ENCODE peak calls at places on chromosome 3, in six cellular contexts. Y is GM12891, O is esophagus muscularis mucosa, P is transverse colon, A is HCT116, F is breast epithelium. L is an unnamed sample.

GRCh38 chr3:50983887-50984286 is 309.2 kb downstream of the DOCK3 start:
- DNase-seq in P (no peak), F (no peak), A (no peak), O (no peak), Y (no peak), L (no peak)

GRCh38 chr3:105414841-105415240 is 48.1 kb downstream of the ALCAM start:
- DNase-seq in O (no peak), Y (no peak), P (no peak), A (no peak), F (no peak), L (no peak)

GRCh38 chr3:81581966-81582599 is 179.4 kb downstream of the GBE1 start:
- DNase-seq in Y (no peak), P (peak; percentile 28), O (no peak), A (peak; percentile 15), F (no peak), L (no peak)

GRCh38 chr3:180594631-180595348 is 7.2 kb upstream of the TTC14 start:
- DNase-seq in A (peak; percentile 22), F (no peak), O (no peak), P (no peak), Y (no peak), L (no peak)

GRCh38 chr3:190728574-190729246 is 133.8 kb downstream of the GMNC start:
- DNase-seq in Y (no peak), O (no peak), F (no peak), P (no peak), A (no peak), L (no peak)

GRCh38 chr3:62169871-62170660 is 203.3 kb downstream of the FEZF2 start:
- DNase-seq in F (no peak), A (no peak), P (no peak), Y (no peak), O (no peak), L (no peak)

GRCh38 chr3:16070707-16071106 is 103.8 kb upstream of the GALNT15 start:
- DNase-seq in F (no peak), A (no peak), P (no peak), Y (no peak), O (no peak), L (no peak)

GRCh38 chr3:32106929-32107362 is 526 bp downstream of the GPD1L start:
- DNase-seq in F (no peak), Y (peak; percentile 12), A (no peak), P (peak; percentile 84), O (no peak), L (no peak)

GRCh38 chr3:102714567-102714966 is 279.8 kb downstream of the ZPLD1 start:
- DNase-seq in P (no peak), A (no peak), O (no peak), Y (no peak), F (no peak), L (no peak)

GRCh38 chr3:141331370-141332318 is 36.7 kb upstream of the ZBTB38 start:
- DNase-seq in Y (no peak), P (peak; percentile 35), O (no peak), A (peak; percentile 8), F (no peak), L (no peak)

GRCh38 chr3:77236118-77236517 is 196.2 kb downstream of the ROBO2 start:
- DNase-seq in A (no peak), Y (no peak), P (no peak), O (no peak), F (no peak), L (no peak)

GRCh38 chr3:191314109-191314728 is 15.0 kb upstream of the CCDC50 start:
- DNase-seq in F (no peak), Y (no peak), P (no peak), A (no peak), O (no peak), L (no peak)

GRCh38 chr3:129463736-129464135 is 23.7 kb downstream of the IFT122 start:
- DNase-seq in P (no peak), F (no peak), Y (no peak), O (no peak), A (no peak), L (no peak)

GRCh38 chr3:186097663-186098451 is 11.0 kb downstream of the ETV5 start:
- DNase-seq in A (peak; percentile 64), O (no peak), F (no peak), Y (no peak), P (peak; percentile 67), L (no peak)

GRCh38 chr3:46187876-46188275 is 20.2 kb downstream of the CCR1 start:
- DNase-seq in P (no peak), F (no peak), O (no peak), Y (peak; percentile 8), A (peak; percentile 7), L (peak; percentile 21)

GRCh38 chr3:176961916-176962315 is 235.4 kb downstream of the TBL1XR1 start:
- DNase-seq in O (no peak), Y (no peak), P (no peak), A (no peak), F (no peak), L (no peak)

GRCh38 chr3:43862470-43862869 is 171.7 kb downstream of the ABHD5 start:
- DNase-seq in P (no peak), O (peak; percentile 82), A (no peak), Y (no peak), F (no peak), L (no peak)

GRCh38 chr3:29463306-29463705 is 182.4 kb downstream of the RBMS3 start:
- DNase-seq in P (no peak), O (no peak), F (no peak), Y (no peak), A (no peak), L (no peak)

GRCh38 chr3:186421946-186422345 is 59.9 kb upstream of the DGKG start:
- DNase-seq in A (no peak), O (no peak), Y (no peak), F (no peak), P (no peak), L (no peak)

GRCh38 chr3:71194785-71195184 is 388.7 kb downstream of the FOXP1 start:
- DNase-seq in Y (no peak), P (no peak), F (no peak), A (no peak), O (no peak), L (no peak)

GRCh38 chr3:71197841-71198565 is 385.5 kb downstream of the FOXP1 start:
- DNase-seq in O (no peak), P (no peak), F (no peak), Y (no peak), A (no peak), L (no peak)

GRCh38 chr3:71191031-71191482 is 392.5 kb downstream of the FOXP1 start:
- DNase-seq in P (no peak), O (no peak), F (no peak), Y (no peak), A (no peak), L (no peak)

DNA sequence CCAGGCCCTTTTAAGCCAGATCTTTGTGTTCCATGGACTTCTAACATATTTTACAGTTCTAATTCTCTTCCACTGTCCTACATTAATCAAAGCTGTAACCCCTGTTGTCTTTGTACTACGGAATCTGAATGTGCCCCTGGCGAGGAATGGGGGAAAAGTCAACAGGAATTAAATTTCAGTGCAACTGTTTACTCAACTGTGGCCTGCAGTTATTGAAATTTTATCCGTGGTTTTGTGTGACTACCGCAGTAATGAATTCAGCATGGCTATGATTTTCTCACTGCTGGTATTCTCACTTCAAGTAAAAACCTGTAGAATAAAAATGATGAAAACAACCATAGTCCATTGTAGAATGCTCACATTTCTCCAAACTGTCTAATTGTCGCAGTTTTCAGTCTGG is 388.0 kb downstream of the FOXP1 start:
- DNase-seq in F (no peak), A (no peak), Y (no peak), P (no peak), O (no peak), L (no peak)
- TF ChIP-seq POLR2A in F (no peak), A (no peak), Y (no peak), P (no peak), O (no peak), L (no peak)

DNA sequence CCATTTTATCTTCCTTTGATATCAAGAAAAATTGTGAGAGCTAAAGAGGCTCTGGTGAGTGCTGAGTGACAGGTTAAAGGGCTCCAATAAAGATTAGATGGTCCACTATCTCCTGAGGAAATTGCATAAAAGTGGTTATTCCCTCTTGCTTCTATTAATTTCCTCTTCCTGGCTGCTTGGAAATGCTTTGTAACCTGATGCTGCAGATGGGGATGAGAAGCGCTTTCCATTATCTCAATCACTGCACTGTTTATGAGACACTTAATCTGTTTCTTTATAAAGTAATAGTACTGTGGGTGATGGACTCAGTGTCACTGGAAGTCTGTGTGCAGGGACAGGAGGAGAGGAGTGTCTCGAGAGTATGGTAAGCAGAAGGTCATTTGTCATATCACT is 305.3 kb downstream of the EPHB1 start:
- DNase-seq in A (no peak), O (no peak), P (no peak), F (no peak), Y (no peak), L (no peak)
- TF ChIP-seq POLR2AphosphoS5 in A (no peak), O (no peak), P (no peak), F (no peak), Y (no peak), L (no peak)

DNA sequence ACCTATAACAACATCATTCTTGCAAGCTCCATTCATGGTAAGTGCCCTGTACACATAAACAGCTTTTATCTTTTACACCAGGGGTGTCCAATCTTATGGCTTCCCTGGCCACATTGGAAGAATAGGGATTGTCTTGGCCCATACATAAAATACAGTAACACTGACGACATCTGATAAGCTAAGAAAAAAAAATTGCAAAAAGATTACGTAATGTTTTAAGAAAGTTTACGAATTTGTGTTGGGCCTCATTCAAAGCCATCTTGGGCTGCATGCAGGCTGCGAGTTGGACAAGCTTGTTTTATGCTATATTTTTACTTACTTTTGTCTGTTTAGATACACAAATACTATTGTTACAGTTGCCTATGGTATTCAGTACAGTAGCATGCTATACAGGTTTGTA is 31.6 kb downstream of the ZNF654 start:
- DNase-seq in F (no peak), Y (no peak), A (no peak), O (no peak), P (no peak), L (no peak)
- TF ChIP-seq POLR2A in F (no peak), Y (no peak), A (no peak), O (no peak), P (no peak), L (no peak)

GRCh38 chr3:14204605-14205284 is 26.1 kb downstream of the LSM3 start:
- DNase-seq in P (peak; percentile 33), A (no peak), F (no peak), O (no peak), Y (no peak), L (no peak)
- TF ChIP-seq POLR2AphosphoS5 in P (peak; percentile 76), A (no peak), F (peak; percentile 94), O (no peak), Y (no peak), L (no peak)

L was measured in GM12892.